ENCODE peak calls at places on chromosomes 11 and 22, in seven cellular contexts. One of them, this sample, is unnamed. For H3K4me1, the result is how much of the 10 kb centered on the place peaks cover.

GRCh38 chr11:26944866-26945664 is 48.8 kb upstream of the FIBIN start:
- DNase-seq in A549: no peak
- DNase-seq in stomach: no peak
- DNase-seq in pancreas: no peak
- DNase-seq in psoas muscle: no peak
- DNase-seq in tibial artery: no peak
- DNase-seq in suprapubic skin: no peak
- DNase-seq in this sample: no peak

GRCh38 chr11:36317992-36318391 is 21.9 kb downstream of the PRR5L start:
- DNase-seq in A549: no peak
- DNase-seq in stomach: no peak
- DNase-seq in pancreas: no peak
- DNase-seq in psoas muscle: no peak
- DNase-seq in tibial artery: no peak
- DNase-seq in suprapubic skin: no peak
- DNase-seq in this sample: no peak

GRCh38 chr11:130865091-130865771 is 51.0 kb downstream of the SNX19 start:
- DNase-seq in A549: no peak
- DNase-seq in stomach: no peak
- DNase-seq in pancreas: no peak
- DNase-seq in psoas muscle: peak
- DNase-seq in tibial artery: peak
- DNase-seq in suprapubic skin: no peak
- DNase-seq in this sample: no peak

GRCh38 chr11:35823742-35824298 is 120.0 kb upstream of the LDLRAD3 start:
- DNase-seq in A549: no peak
- DNase-seq in stomach: no peak
- DNase-seq in pancreas: peak
- DNase-seq in psoas muscle: no peak
- DNase-seq in tibial artery: no peak
- DNase-seq in suprapubic skin: no peak
- DNase-seq in this sample: no peak

GRCh38 chr22:48197189-48197690 is 1434.8 kb downstream of the TBC1D22A start:
- DNase-seq in A549: no peak
- DNase-seq in stomach: no peak
- DNase-seq in pancreas: no peak
- DNase-seq in psoas muscle: no peak
- DNase-seq in tibial artery: no peak
- DNase-seq in suprapubic skin: no peak
- DNase-seq in this sample: no peak

GRCh38 chr11:102139081-102139498 is 28.8 kb downstream of the YAP1 start:
- DNase-seq in A549: no peak
- DNase-seq in stomach: no peak
- DNase-seq in pancreas: no peak
- DNase-seq in psoas muscle: no peak
- DNase-seq in tibial artery: peak
- DNase-seq in suprapubic skin: no peak
- DNase-seq in this sample: no peak

GRCh38 chr11:130522284-130522961 is 74.0 kb downstream of the ADAMTS15 start:
- DNase-seq in A549: peak
- DNase-seq in stomach: peak
- DNase-seq in pancreas: peak
- DNase-seq in psoas muscle: peak
- DNase-seq in tibial artery: peak
- DNase-seq in suprapubic skin: peak
- DNase-seq in this sample: no peak

GRCh38 chr11:120108154-120108784 is 29.6 kb downstream of the TRIM29 start:
- DNase-seq in A549: peak
- DNase-seq in stomach: peak
- DNase-seq in pancreas: peak
- DNase-seq in psoas muscle: peak
- DNase-seq in tibial artery: no peak
- DNase-seq in suprapubic skin: no peak
- DNase-seq in this sample: peak

GRCh38 chr11:46890665-46891064 is 27.7 kb downstream of the LRP4 start:
- DNase-seq in A549: no peak
- DNase-seq in stomach: no peak
- DNase-seq in pancreas: no peak
- DNase-seq in psoas muscle: no peak
- DNase-seq in tibial artery: no peak
- DNase-seq in suprapubic skin: no peak
- DNase-seq in this sample: no peak

GRCh38 chr11:32420937-32421532 is 14.3 kb downstream of the WT1 start:
- DNase-seq in A549: no peak
- DNase-seq in stomach: no peak
- DNase-seq in pancreas: no peak
- DNase-seq in psoas muscle: no peak
- DNase-seq in tibial artery: no peak
- DNase-seq in suprapubic skin: no peak
- DNase-seq in this sample: no peak

GRCh38 chr22:29341849-29342127 is 26.3 kb upstream of the RASL10A start:
- DNase-seq in A549: no peak
- DNase-seq in stomach: no peak
- DNase-seq in pancreas: no peak
- DNase-seq in psoas muscle: no peak
- DNase-seq in tibial artery: no peak
- DNase-seq in suprapubic skin: no peak
- DNase-seq in this sample: no peak

GRCh38 chr11:103480421-103480820 is 371.2 kb downstream of the DYNC2H1 start:
- DNase-seq in A549: no peak
- DNase-seq in stomach: no peak
- DNase-seq in pancreas: no peak
- DNase-seq in psoas muscle: no peak
- DNase-seq in tibial artery: no peak
- DNase-seq in suprapubic skin: no peak
- DNase-seq in this sample: no peak

GRCh38 chr11:67613960-67614715 is 7.4 kb downstream of the NDUFV1 start:
- DNase-seq in A549: peak
- DNase-seq in stomach: peak
- DNase-seq in pancreas: peak
- DNase-seq in psoas muscle: peak
- DNase-seq in tibial artery: no peak
- DNase-seq in suprapubic skin: peak
- DNase-seq in this sample: no peak

GRCh38 chr11:44972746-44973435 is 22.2 kb upstream of the TP53I11 start:
- DNase-seq in A549: no peak
- DNase-seq in stomach: no peak
- DNase-seq in pancreas: no peak
- DNase-seq in psoas muscle: no peak
- DNase-seq in tibial artery: no peak
- DNase-seq in suprapubic skin: no peak
- DNase-seq in this sample: no peak

GRCh38 chr11:64234840-64235379 is 526 bp downstream of the VEGFB start:
- DNase-seq in A549: no peak
- DNase-seq in stomach: peak
- DNase-seq in pancreas: peak
- DNase-seq in psoas muscle: peak
- DNase-seq in tibial artery: peak
- DNase-seq in suprapubic skin: no peak
- DNase-seq in this sample: no peak

GRCh38 chr11:73838443-73839122 is 38.1 kb downstream of the COA4 start:
- DNase-seq in A549: no peak
- DNase-seq in stomach: no peak
- DNase-seq in pancreas: no peak
- DNase-seq in psoas muscle: no peak
- DNase-seq in tibial artery: no peak
- DNase-seq in suprapubic skin: no peak
- DNase-seq in this sample: no peak

GRCh38 chr11:13889566-13890214 is 72.8 kb upstream of the SPON1 start:
- DNase-seq in A549: no peak
- DNase-seq in stomach: no peak
- DNase-seq in pancreas: no peak
- DNase-seq in psoas muscle: no peak
- DNase-seq in tibial artery: no peak
- DNase-seq in suprapubic skin: no peak
- DNase-seq in this sample: no peak

GRCh38 chr11:126823271-126823670 is 177.3 kb downstream of the KIRREL3 start:
- DNase-seq in A549: no peak
- DNase-seq in stomach: no peak
- DNase-seq in pancreas: no peak
- DNase-seq in psoas muscle: no peak
- DNase-seq in tibial artery: no peak
- DNase-seq in suprapubic skin: no peak
- DNase-seq in this sample: no peak

GRCh38 chr22:33515733-33516297 is 404.5 kb downstream of the LARGE1 start:
- DNase-seq in A549: no peak
- DNase-seq in stomach: peak
- DNase-seq in pancreas: peak
- DNase-seq in psoas muscle: no peak
- DNase-seq in tibial artery: no peak
- DNase-seq in suprapubic skin: no peak
- DNase-seq in this sample: no peak

GRCh38 chr11:117185739-117186430 is 7.3 kb downstream of the SIDT2 start:
- DNase-seq in A549: no peak
- DNase-seq in stomach: peak
- DNase-seq in pancreas: no peak
- DNase-seq in psoas muscle: peak
- DNase-seq in tibial artery: peak
- DNase-seq in suprapubic skin: peak
- DNase-seq in this sample: no peak

GRCh38 chr11:15113381-15113780 is 1.3 kb upstream of the INSC start:
- DNase-seq in A549: no peak
- DNase-seq in stomach: no peak
- DNase-seq in pancreas: no peak
- DNase-seq in psoas muscle: no peak
- DNase-seq in tibial artery: no peak
- DNase-seq in suprapubic skin: no peak
- DNase-seq in this sample: no peak

GRCh38 chr11:60913793-60914619 is at the start of gene TMEM109:
- DNase-seq in A549: peak
- DNase-seq in stomach: peak
- DNase-seq in pancreas: peak
- DNase-seq in psoas muscle: peak
- DNase-seq in tibial artery: peak
- DNase-seq in suprapubic skin: peak
- DNase-seq in this sample: peak

GRCh38 chr11:60912223-60912850 is 1.6 kb upstream of the TMEM109 start:
- DNase-seq in A549: no peak
- DNase-seq in stomach: no peak
- DNase-seq in pancreas: no peak
- DNase-seq in psoas muscle: no peak
- DNase-seq in tibial artery: peak
- DNase-seq in suprapubic skin: no peak
- DNase-seq in this sample: no peak

GRCh38 chr11:60914620-60915249 is 777 bp downstream of the TMEM109 start:
- DNase-seq in A549: no peak
- DNase-seq in stomach: no peak
- DNase-seq in pancreas: no peak
- DNase-seq in psoas muscle: peak
- DNase-seq in tibial artery: no peak
- DNase-seq in suprapubic skin: no peak
- DNase-seq in this sample: no peak

GRCh38 chr11:60910711-60911366 is 3.1 kb upstream of the TMEM109 start:
- DNase-seq in A549: no peak
- DNase-seq in stomach: no peak
- DNase-seq in pancreas: no peak
- DNase-seq in psoas muscle: no peak
- DNase-seq in tibial artery: no peak
- DNase-seq in suprapubic skin: no peak
- DNase-seq in this sample: no peak

DNA sequence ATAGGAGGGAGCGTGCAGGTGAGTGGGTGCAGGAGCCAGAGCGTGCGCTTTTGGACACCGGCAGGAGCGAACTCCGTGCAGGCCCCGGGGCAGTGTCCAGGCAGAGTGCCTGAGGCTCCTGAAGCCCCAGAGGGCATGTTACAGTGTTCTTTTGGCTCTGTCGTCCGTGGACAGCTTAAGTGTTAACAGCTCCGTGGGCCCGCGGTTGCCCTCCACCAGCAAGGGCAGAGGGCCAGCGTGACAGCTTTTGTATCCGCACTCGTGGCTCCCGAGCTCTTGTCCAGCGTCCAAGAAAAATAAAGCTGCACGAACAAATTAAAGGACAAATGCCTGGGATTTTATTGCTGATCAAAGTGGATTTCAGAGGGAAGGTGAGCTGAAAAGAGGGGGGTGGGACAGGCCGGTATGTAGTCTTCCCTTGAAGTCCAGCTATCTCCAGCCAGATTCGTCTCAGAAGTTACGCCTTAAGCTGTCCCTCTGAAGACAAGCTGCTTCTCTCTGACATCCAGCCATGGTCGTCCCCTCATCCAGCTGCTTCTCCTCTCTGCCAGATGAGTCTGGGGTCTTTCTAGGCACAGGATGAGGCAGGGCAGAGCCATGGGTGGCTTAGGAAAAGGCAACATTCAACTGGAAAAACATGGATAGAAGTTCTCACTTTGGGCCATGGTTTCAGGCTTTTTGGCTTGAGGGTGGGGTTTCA is 957 bp upstream of the TMEM109 start:
- DNase-seq in A549: no peak
- DNase-seq in stomach: peak
- DNase-seq in pancreas: peak
- DNase-seq in psoas muscle: no peak
- DNase-seq in tibial artery: peak
- DNase-seq in suprapubic skin: no peak
- DNase-seq in this sample: no peak
- H3K27ac ChIP-seq in A549: peak
- H3K27ac ChIP-seq in stomach: peak
- H3K27ac ChIP-seq in pancreas: peak
- H3K27ac ChIP-seq in psoas muscle: peak
- H3K27ac ChIP-seq in tibial artery: peak
- H3K27ac ChIP-seq in suprapubic skin: peak
- H3K27ac ChIP-seq in this sample: no peak

GRCh38 chr11:114196994-114197702 is 99.1 kb upstream of the NNMT start:
- DNase-seq in A549: no peak
- DNase-seq in stomach: no peak
- DNase-seq in pancreas: no peak
- DNase-seq in psoas muscle: no peak
- DNase-seq in tibial artery: no peak
- DNase-seq in suprapubic skin: no peak
- DNase-seq in this sample: no peak
- H3K4me1 ChIP-seq in A549: under half
- H3K4me1 ChIP-seq in stomach: half or more
- H3K4me1 ChIP-seq in pancreas: under half
- H3K4me1 ChIP-seq in psoas muscle: half or more
- H3K4me1 ChIP-seq in tibial artery: under half
- H3K4me1 ChIP-seq in suprapubic skin: half or more
- H3K4me1 ChIP-seq in this sample: under half

GRCh38 chr22:24985824-24986214 is 33.3 kb downstream of the KIAA1671 start:
- DNase-seq in A549: no peak
- DNase-seq in stomach: no peak
- DNase-seq in pancreas: no peak
- DNase-seq in psoas muscle: no peak
- DNase-seq in tibial artery: peak
- DNase-seq in suprapubic skin: no peak
- DNase-seq in this sample: no peak
- H3K27ac ChIP-seq in A549: peak
- H3K27ac ChIP-seq in stomach: no peak
- H3K27ac ChIP-seq in pancreas: no peak
- H3K27ac ChIP-seq in psoas muscle: peak
- H3K27ac ChIP-seq in tibial artery: peak
- H3K27ac ChIP-seq in suprapubic skin: peak
- H3K27ac ChIP-seq in this sample: no peak

DNA sequence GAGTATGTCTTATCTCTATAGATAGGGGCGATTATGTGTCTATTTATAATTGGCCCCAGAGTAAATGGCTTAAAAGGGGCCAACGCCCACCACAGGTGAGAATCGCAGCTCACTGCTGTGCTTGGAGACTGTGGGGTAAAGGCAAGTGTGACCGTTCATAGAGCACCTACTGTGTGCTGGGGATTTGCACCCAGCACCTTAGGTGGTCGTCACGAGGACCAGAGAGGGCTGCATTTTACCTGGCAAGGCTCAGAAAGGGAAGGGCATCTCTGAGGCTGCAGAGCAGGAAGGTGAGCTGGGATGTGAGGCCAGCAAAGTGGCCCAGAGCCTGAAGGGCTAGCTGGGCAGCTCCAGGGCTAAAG is 13.8 kb upstream of the TCF20 start:
- DNase-seq in A549: no peak
- DNase-seq in stomach: no peak
- DNase-seq in pancreas: no peak
- DNase-seq in psoas muscle: peak
- DNase-seq in tibial artery: no peak
- DNase-seq in suprapubic skin: no peak
- DNase-seq in this sample: no peak
- H3K4me1 ChIP-seq in A549: under half
- H3K4me1 ChIP-seq in stomach: under half
- H3K4me1 ChIP-seq in pancreas: under half
- H3K4me1 ChIP-seq in psoas muscle: under half
- H3K4me1 ChIP-seq in tibial artery: under half
- H3K4me1 ChIP-seq in suprapubic skin: under half
- H3K4me1 ChIP-seq in this sample: under half

This sample was measured in iPS DF 6.9.